ENCODE peak calls at places on chromosomes 12 and 14, in ten cellular contexts. S is GM12865; B is transverse colon; D is CD4-positive, alpha-beta T cell; Z is dorsolateral prefrontal cortex; J is IMR-90; E is kidney epithelial cell; R is NB4; Q is ovary; W is neural progenitor cell. O is an unnamed sample.

GRCh38 chr14:76426161-76426696 is 50.3 kb downstream of the ESRRB start:
- DNase-seq in S (no peak), B (no peak), D (no peak), Z (no peak), J (no peak), E (no peak), R (peak), Q (no peak), W (no peak), O (no peak)

GRCh38 chr12:124786065-124786964 is 77.3 kb downstream of the SCARB1 start:
- DNase-seq in S (no peak), B (peak), D (no peak), Z (peak), J (peak), E (no peak), R (no peak), Q (no peak), W (peak), O (peak)

GRCh38 chr14:95649230-95649629 is 37.0 kb upstream of the TCL1B start:
- DNase-seq in S (no peak), B (no peak), D (no peak), Z (no peak), J (no peak), E (no peak), R (no peak), Q (no peak), W (no peak), O (no peak)

GRCh38 chr14:95533822-95534221 is 1.0 kb upstream of the GLRX5 start:
- DNase-seq in S (peak), B (no peak), D (no peak), Z (no peak), J (no peak), E (no peak), R (peak), Q (peak), W (peak), O (no peak)

GRCh38 chr12:51911788-51912711 is 4.7 kb downstream of the ACVRL1 start:
- DNase-seq in S (no peak), B (peak), D (no peak), Z (no peak), J (peak), E (no peak), R (peak), Q (peak), W (no peak), O (no peak)

GRCh38 chr12:124993568-124994434 is at the start of gene BRI3BP:
- DNase-seq in S (peak), B (peak), D (peak), Z (peak), J (peak), E (no peak), R (peak), Q (peak), W (peak), O (no peak)

GRCh38 chr12:14961466-14962155 is at the start of gene ARHGDIB:
- DNase-seq in S (peak), B (peak), D (peak), Z (no peak), J (no peak), E (no peak), R (peak), Q (no peak), W (no peak), O (no peak)

GRCh38 chr14:60188115-60188514 is 22.9 kb upstream of the DHRS7 start:
- DNase-seq in S (peak), B (no peak), D (no peak), Z (no peak), J (no peak), E (no peak), R (peak), Q (no peak), W (no peak), O (no peak)

GRCh38 chr12:63862187-63863107 is 17.9 kb downstream of the SRGAP1 start:
- DNase-seq in S (no peak), B (peak), D (no peak), Z (no peak), J (no peak), E (no peak), R (no peak), Q (no peak), W (no peak), O (no peak)

GRCh38 chr12:32302218-32302826 is 97.0 kb upstream of the FGD4 start:
- DNase-seq in S (peak), B (peak), D (no peak), Z (no peak), J (no peak), E (no peak), R (peak), Q (no peak), W (peak), O (no peak)

GRCh38 chr12:130266751-130267150 is 70.9 kb upstream of the PIWIL1 start:
- DNase-seq in S (no peak), B (no peak), D (no peak), Z (no peak), J (no peak), E (no peak), R (peak), Q (no peak), W (peak), O (no peak)
- TF ChIP-seq CTCF in S (no peak), B (no peak), D (no peak), Z (no peak), J (no peak), E (no peak), R (no peak), Q (no peak), W (peak), O (no peak)

GRCh38 chr14:103679351-103679750 is 35.9 kb downstream of the XRCC3 start:
- DNase-seq in S (peak), B (peak), D (peak), Z (no peak), J (no peak), E (no peak), R (peak), Q (peak), W (peak), O (no peak)
- TF ChIP-seq CTCF in S (peak), B (peak), D (peak), Z (peak), J (peak), E (peak), R (peak), Q (no peak), W (peak), O (peak)

GRCh38 chr14:103541944-103542544 is 13.0 kb downstream of the TRMT61A start:
- DNase-seq in S (no peak), B (no peak), D (no peak), Z (no peak), J (no peak), E (no peak), R (no peak), Q (no peak), W (peak), O (no peak)
- TF ChIP-seq CTCF in S (no peak), B (peak), D (no peak), Z (no peak), J (no peak), E (no peak), R (no peak), Q (no peak), W (peak), O (no peak)

GRCh38 chr12:88578821-88579518 is 1.3 kb downstream of the KITLG start:
- DNase-seq in S (no peak), B (peak), D (no peak), Z (no peak), J (no peak), E (no peak), R (peak), Q (peak), W (peak), O (no peak)
- TF ChIP-seq CTCF in S (no peak), B (peak), D (no peak), Z (no peak), J (peak), E (peak), R (peak), Q (no peak), W (peak), O (peak)

GRCh38 chr12:61546296-61546695 is 713.9 kb upstream of the USP15 start:
- DNase-seq in S (no peak), B (no peak), D (no peak), Z (no peak), J (no peak), E (no peak), R (peak), Q (no peak), W (no peak), O (no peak)
- TF ChIP-seq CTCF in S (no peak), B (no peak), D (no peak), Z (no peak), J (no peak), E (no peak), R (peak), Q (no peak), W (no peak), O (no peak)

GRCh38 chr14:89418452-89418851 is 1.4 kb upstream of the FOXN3 start:
- DNase-seq in S (no peak), B (peak), D (no peak), Z (no peak), J (no peak), E (no peak), R (peak), Q (no peak), W (no peak), O (no peak)

GRCh38 chr14:89417469-89418225 is 614 bp upstream of the FOXN3 start:
- DNase-seq in S (peak), B (peak), D (peak), Z (peak), J (peak), E (no peak), R (peak), Q (peak), W (peak), O (no peak)

GRCh38 chr14:89417111-89417468 is at the start of gene FOXN3:
- DNase-seq in S (peak), B (peak), D (peak), Z (peak), J (peak), E (peak), R (peak), Q (peak), W (peak), O (peak)

GRCh38 chr14:89415139-89415538 is 1.9 kb downstream of the FOXN3 start:
- DNase-seq in S (no peak), B (no peak), D (no peak), Z (no peak), J (no peak), E (no peak), R (no peak), Q (no peak), W (no peak), O (no peak)

DNA sequence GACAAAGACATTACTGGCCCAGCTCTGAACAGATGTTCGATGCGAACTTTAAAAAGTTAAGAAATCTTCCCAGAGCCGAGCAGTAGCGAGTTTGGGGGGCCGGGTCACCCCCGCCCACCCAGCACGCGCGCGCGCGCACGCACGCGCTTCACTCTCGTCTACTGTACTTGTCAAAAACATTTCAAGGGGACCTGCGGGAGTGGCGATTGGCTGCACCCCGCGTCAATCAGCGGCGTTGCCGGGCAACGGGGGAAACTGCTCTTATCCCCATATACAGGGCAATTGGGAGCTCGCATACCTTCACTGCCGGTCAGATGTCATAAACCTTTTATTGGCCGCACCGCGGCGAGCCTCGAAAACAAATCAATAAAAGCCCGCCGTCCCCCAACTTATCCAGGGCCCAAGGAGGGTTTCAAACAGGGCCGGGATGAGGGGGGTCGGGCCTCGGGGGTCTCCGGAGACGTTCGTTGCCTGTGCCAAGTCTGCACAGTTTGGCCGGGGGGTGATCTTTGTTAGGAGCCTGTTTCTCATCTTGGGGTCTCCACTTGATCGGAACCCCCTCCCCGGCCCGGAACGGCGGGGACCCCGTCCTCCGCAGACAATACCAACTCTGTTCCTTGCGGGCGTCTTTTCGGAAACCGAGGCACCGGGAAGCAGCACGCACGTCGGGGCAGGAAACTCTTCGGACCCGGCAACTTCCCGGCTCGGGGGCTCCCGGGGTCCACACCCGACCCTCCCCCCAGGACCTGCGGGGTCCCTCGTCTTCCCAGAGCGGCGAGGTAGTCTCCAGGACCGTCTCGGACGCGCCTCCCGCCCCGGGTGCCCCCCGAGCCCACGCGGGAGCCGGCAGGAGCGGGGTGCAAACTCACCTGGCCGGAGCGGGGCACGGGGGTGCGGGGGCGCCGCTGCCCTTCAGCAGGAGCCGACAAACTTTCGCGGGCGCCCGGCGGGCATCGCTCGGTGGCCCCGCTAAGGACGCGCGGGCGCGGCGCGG is 734 bp downstream of the FOXN3 start:
- DNase-seq in S (peak), B (peak), D (peak), Z (peak), J (peak), E (peak), R (peak), Q (peak), W (peak), O (peak)
- TF ChIP-seq CTCF in S (no peak), B (no peak), D (no peak), Z (no peak), J (no peak), E (no peak), R (no peak), Q (no peak), W (no peak), O (no peak)

GRCh38 chr12:78566461-78566860 is 298.1 kb upstream of the SYT1 start:
- DNase-seq in S (no peak), B (no peak), D (no peak), Z (peak), J (no peak), E (no peak), R (no peak), Q (no peak), W (no peak), O (no peak)

GRCh38 chr12:78560633-78561032 is 303.9 kb upstream of the SYT1 start:
- DNase-seq in S (no peak), B (no peak), D (no peak), Z (peak), J (no peak), E (no peak), R (no peak), Q (no peak), W (no peak), O (no peak)

GRCh38 chr12:78559441-78559840 is 305.1 kb upstream of the SYT1 start:
- DNase-seq in S (no peak), B (no peak), D (no peak), Z (no peak), J (peak), E (no peak), R (no peak), Q (no peak), W (no peak), O (no peak)

GRCh38 chr12:78568326-78569020 is 296.1 kb upstream of the SYT1 start:
- DNase-seq in S (no peak), B (no peak), D (no peak), Z (no peak), J (peak), E (peak), R (no peak), Q (no peak), W (peak), O (no peak)

DNA sequence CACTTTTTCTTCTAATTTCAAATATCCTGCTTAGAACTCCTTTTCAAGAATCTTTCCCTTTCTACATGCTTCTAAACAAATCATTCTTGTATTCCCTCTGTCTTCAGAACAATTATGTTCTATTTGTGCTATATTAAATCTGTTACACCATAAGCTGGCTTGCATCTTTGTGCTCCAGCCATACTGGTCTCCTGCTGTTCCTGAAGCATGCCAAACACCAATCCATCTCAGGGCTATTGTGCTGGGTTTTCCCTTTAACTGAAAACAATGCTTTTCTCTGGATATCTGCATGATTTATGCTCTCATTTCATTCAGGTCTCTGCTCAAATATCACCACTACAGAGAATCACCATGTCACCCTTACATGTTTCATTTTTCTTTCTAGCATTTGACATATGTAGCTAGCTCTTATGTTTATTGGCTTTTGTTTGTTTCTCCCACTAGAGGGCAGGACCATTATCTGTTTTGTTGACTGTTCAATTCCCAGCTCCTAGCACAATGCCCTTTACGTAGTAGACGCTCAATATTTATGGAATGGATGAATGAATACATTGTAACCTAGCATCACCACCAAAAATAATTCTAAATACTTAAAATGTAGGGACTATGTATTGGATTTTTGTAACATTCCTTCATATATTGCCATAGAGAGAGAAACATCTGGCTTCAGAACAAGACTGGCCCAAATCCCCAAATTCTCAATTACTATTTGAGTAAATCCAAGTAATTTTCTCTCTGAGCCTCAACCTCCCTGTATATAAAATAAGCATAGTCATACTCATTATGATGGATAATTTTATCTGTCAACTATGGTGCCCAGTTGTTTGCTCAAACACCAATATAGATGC is 302.0 kb upstream of the SYT1 start:
- DNase-seq in S (peak), B (no peak), D (no peak), Z (peak), J (peak), E (no peak), R (peak), Q (no peak), W (no peak), O (no peak)
- TF ChIP-seq CTCF in S (peak), B (no peak), D (no peak), Z (no peak), J (peak), E (peak), R (peak), Q (no peak), W (peak), O (peak)

GRCh38 chr14:101774814-101775213 is 13.3 kb downstream of the PPP2R5C start:
- DNase-seq in S (peak), B (no peak), D (no peak), Z (no peak), J (no peak), E (no peak), R (no peak), Q (no peak), W (no peak), O (no peak)
- TF ChIP-seq CTCF in S (no peak), B (no peak), D (no peak), Z (no peak), J (no peak), E (no peak), R (no peak), Q (no peak), W (no peak), O (no peak)

GRCh38 chr12:108825205-108825950 is 32.0 kb downstream of the SSH1 start:
- DNase-seq in S (peak), B (no peak), D (no peak), Z (no peak), J (peak), E (no peak), R (peak), Q (no peak), W (no peak), O (no peak)

GRCh38 chr12:108823804-108824203 is 33.6 kb downstream of the SSH1 start:
- DNase-seq in S (no peak), B (no peak), D (no peak), Z (no peak), J (no peak), E (no peak), R (no peak), Q (no peak), W (no peak), O (no peak)

GRCh38 chr12:108827941-108828340 is 29.4 kb downstream of the SSH1 start:
- DNase-seq in S (no peak), B (no peak), D (no peak), Z (no peak), J (no peak), E (no peak), R (no peak), Q (no peak), W (no peak), O (no peak)

GRCh38 chr12:108826807-108827721 is 30.3 kb downstream of the SSH1 start:
- DNase-seq in S (no peak), B (no peak), D (no peak), Z (peak), J (peak), E (no peak), R (no peak), Q (no peak), W (no peak), O (no peak)

GRCh38 chr12:108826115-108826806 is 31.1 kb downstream of the SSH1 start:
- DNase-seq in S (no peak), B (peak), D (no peak), Z (peak), J (peak), E (peak), R (peak), Q (peak), W (no peak), O (peak)
- TF ChIP-seq CTCF in S (no peak), B (no peak), D (no peak), Z (no peak), J (peak), E (no peak), R (no peak), Q (no peak), W (no peak), O (peak)